ENCODE peak calls at places on chromosomes 13 and 19, in nine cellular contexts. P, L, C, U, A, M, I, K and Q are unnamed samples.

GRCh38 chr13:101416181-101417042 is at the start of gene NALCN:
- DNase-seq in K (peak; percentile 15), L (peak; percentile 25), M (peak; percentile 9), I (peak; percentile 24), U (peak; percentile 65), A (peak; percentile 18), C (peak; percentile 21), P (peak; percentile 20), Q (peak; percentile 37)

GRCh38 chr13:76222511-76222910 is 586.4 kb downstream of the LMO7 start:
- DNase-seq in U (no peak), A (no peak), L (no peak), K (no peak), I (no peak), P (peak; percentile 25), M (no peak), C (no peak), Q (no peak)

GRCh38 chr13:27917121-27917947 is 2.5 kb upstream of the PDX1 start:
- DNase-seq in A (no peak), L (no peak), P (no peak), K (no peak), U (peak; percentile 53), M (no peak), I (no peak), C (peak; percentile 52), Q (no peak)

GRCh38 chr13:94784066-94784465 is 71.7 kb upstream of the SOX21 start:
- DNase-seq in I (peak; percentile 4), U (no peak), P (no peak), A (peak; percentile 13), C (no peak), K (no peak), L (no peak), M (peak; percentile 81), Q (no peak)

GRCh38 chr19:47225746-47226425 is 5.1 kb downstream of the BBC3 start:
- DNase-seq in L (peak; percentile 87), M (peak; percentile 89), I (peak; percentile 88), A (peak; percentile 90), U (peak; percentile 90), K (peak; percentile 89), P (peak; percentile 87), C (peak; percentile 86), Q (peak; percentile 89)

GRCh38 chr19:48842744-48843162 is 6.5 kb upstream of the HSD17B14 start:
- DNase-seq in M (peak; percentile 71), I (peak; percentile 60), C (peak; percentile 37), P (peak; percentile 64), A (peak; percentile 63), L (peak; percentile 66), U (peak; percentile 70), K (no peak), Q (peak; percentile 60)

GRCh38 chr13:94710081-94710809 is 2.1 kb downstream of the SOX21 start:
- DNase-seq in M (no peak), C (no peak), K (no peak), A (no peak), U (peak; percentile 8), I (no peak), L (no peak), P (no peak), Q (no peak)

GRCh38 chr13:76723551-76724232 is 162.5 kb downstream of the KCTD12 start:
- DNase-seq in A (peak; percentile 91), K (peak; percentile 12), P (peak; percentile 58), M (peak; percentile 94), I (peak; percentile 56), L (no peak), U (no peak), C (no peak), Q (no peak)

GRCh38 chr19:34337747-34338146 is 27.2 kb upstream of the GPI start:
- DNase-seq in C (no peak), P (no peak), A (no peak), I (no peak), M (no peak), K (no peak), U (no peak), L (no peak), Q (no peak)
- TF ChIP-seq CTCF in C (no peak), P (no peak), A (no peak), I (no peak), M (no peak), K (no peak), U (no peak), L (no peak), Q (no peak)

DNA sequence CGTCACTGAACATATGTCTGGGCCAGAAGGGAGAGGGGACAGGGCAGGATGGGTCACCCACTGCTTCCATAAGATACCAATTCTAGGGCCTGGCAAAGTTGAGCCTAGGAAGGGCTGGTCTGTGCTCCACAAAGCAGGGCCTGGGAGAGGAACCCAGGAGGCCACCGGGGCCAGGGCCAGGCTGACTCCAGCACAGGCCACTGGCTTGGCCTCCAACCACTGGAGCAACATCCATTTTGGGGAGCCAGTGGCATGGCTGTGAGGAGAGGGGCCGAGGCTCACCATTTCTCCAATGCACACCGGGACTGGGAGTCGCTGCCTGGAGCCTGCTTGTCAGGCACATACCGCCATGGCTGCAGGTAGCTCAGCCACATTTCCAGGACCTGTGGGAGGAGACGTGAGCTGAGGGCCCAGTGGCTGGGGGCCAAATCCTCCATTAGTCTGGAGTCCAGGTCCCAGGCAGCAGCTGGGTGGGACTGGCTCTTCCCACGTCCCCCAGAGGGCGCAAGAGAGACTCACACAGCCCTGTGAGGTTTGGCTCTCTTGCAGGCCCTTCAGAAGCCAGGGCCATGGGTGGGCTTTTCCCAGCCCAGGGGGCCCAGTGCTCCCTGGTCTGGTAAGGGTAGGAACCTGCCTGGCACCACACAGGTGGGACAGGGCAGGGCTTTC is 27.7 kb downstream of the TUBA3C start:
- DNase-seq in M (no peak), K (no peak), U (no peak), L (no peak), I (no peak), C (no peak), P (no peak), A (no peak), Q (no peak)
- TF ChIP-seq CTCF in M (no peak), K (no peak), U (no peak), L (no peak), I (no peak), C (no peak), P (no peak), A (no peak), Q (no peak)

GRCh38 chr19:19139876-19140229 is 1.6 kb upstream of the TMEM161A start:
- DNase-seq in C (no peak), P (no peak), U (no peak), M (no peak), K (no peak), I (no peak), L (no peak), A (no peak), Q (no peak)
- TF ChIP-seq CTCF in C (no peak), P (no peak), U (no peak), M (no peak), K (no peak), I (no peak), L (peak; percentile 9), A (no peak), Q (no peak)

GRCh38 chr13:99528547-99528946 is 27.3 kb downstream of the TM9SF2 start:
- DNase-seq in L (no peak), M (no peak), P (peak; percentile 13), A (peak; percentile 42), K (no peak), I (no peak), C (no peak), U (no peak), Q (no peak)
- TF ChIP-seq CTCF in L (peak; percentile 46), M (peak; percentile 4), P (peak; percentile 11), A (peak; percentile 44), K (no peak), I (no peak), C (peak; percentile 38), U (no peak), Q (no peak)

DNA sequence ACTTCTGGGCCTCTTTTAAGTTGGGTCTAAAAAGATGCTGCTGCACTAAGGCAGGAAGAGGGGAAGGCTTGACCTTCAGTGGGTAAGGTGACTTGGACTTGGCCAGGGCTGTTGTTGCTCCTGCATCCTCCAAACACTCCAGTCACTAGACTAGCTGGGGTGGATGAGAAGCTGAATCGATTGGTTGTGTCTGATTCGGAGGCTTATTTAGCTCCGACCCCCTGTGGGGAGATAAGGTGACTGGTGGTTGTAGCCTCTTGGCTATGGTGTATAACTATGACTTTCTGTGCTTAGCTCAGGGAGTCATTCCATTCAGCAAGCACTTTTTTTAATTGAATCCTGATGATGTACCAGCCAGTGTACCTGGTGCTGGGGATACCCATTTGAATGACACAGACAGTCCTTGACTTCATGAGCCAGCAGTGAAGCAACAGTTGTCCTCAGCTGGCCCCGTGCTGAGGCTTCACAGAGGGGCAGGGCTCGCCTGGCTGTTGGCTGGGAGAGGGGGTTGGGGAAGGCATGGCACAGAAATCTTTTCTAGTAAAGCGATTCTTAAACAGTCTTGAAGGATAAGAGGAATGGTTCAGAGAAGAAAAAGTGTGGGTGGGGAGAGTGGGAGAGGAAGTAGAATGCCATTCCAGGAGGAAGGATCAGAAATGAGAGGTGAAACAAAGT is 9.9 kb downstream of the PCDH8 start:
- DNase-seq in K (no peak), M (no peak), L (no peak), U (no peak), C (no peak), A (no peak), I (no peak), P (no peak), Q (no peak)
- TF ChIP-seq CTCF in K (no peak), M (no peak), L (no peak), U (no peak), C (no peak), A (no peak), I (no peak), P (no peak), Q (no peak)

GRCh38 chr19:28701491-28701890 is 511.5 kb downstream of the UQCRFS1 start:
- DNase-seq in L (no peak), M (peak; percentile 25), K (no peak), I (peak; percentile 0), C (no peak), P (peak; percentile 9), U (no peak), A (peak; percentile 72), Q (no peak)

GRCh38 chr19:28703400-28703956 is 509.5 kb downstream of the UQCRFS1 start:
- DNase-seq in P (no peak), A (no peak), U (no peak), M (no peak), I (no peak), C (no peak), K (no peak), L (no peak), Q (no peak)

GRCh38 chr19:28700176-28700575 is 512.8 kb downstream of the UQCRFS1 start:
- DNase-seq in C (no peak), L (no peak), A (peak; percentile 29), P (no peak), U (no peak), M (no peak), I (no peak), K (no peak), Q (no peak)

GRCh38 chr19:28706693-28707092 is 506.3 kb downstream of the UQCRFS1 start:
- DNase-seq in I (no peak), M (no peak), L (no peak), K (no peak), U (no peak), A (peak; percentile 9), P (no peak), C (no peak), Q (no peak)

DNA sequence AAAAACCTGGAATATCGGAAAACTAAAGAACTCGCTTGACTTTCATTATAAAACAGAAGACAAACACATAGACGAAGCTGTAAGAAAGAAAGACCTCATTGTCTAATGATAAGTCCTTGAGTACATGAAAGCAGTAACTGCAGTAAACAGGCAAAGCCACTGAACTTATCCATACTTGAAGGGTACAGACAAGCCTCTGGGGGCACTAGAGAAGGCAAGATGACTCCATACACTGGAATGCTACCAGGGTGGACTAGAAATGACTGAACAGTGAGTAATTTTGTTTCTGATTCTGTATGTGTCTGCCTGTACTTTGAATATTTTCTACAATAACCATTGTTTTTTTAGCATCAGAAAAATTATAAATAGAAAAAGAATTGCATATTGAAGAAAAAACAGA is 507.9 kb downstream of the UQCRFS1 start:
- DNase-seq in M (peak; percentile 80), C (no peak), L (no peak), K (no peak), I (peak; percentile 7), A (peak; percentile 94), U (no peak), P (peak; percentile 75), Q (no peak)
- TF ChIP-seq CTCF in M (peak; percentile 50), C (peak; percentile 56), L (peak; percentile 54), K (no peak), I (no peak), A (peak; percentile 64), U (peak; percentile 30), P (peak; percentile 54), Q (no peak)